ENCODE peak calls at places on chromosomes 2 and 18, in six cellular contexts. One of them, this sample, is unnamed.

GRCh38 chr2:184524551-184525382 is 73.6 kb upstream of the ZNF804A start:
- DNase-seq in cardiac muscle cell: no peak
- DNase-seq in GM12878: no peak
- DNase-seq in AG10803: no peak
- DNase-seq in foreskin fibroblast: no peak
- DNase-seq in breast epithelium: no peak
- DNase-seq in this sample: no peak

GRCh38 chr2:69642709-69643601 is 584 bp downstream of the AAK1 start:
- DNase-seq in cardiac muscle cell: peak
- DNase-seq in GM12878: no peak
- DNase-seq in foreskin fibroblast: peak
- DNase-seq in AG10803: peak
- DNase-seq in breast epithelium: no peak
- DNase-seq in this sample: no peak

GRCh38 chr2:25523060-25523459 is 150.3 kb downstream of the DTNB start:
- DNase-seq in cardiac muscle cell: no peak
- DNase-seq in foreskin fibroblast: no peak
- DNase-seq in breast epithelium: no peak
- DNase-seq in GM12878: no peak
- DNase-seq in AG10803: no peak
- DNase-seq in this sample: no peak

GRCh38 chr18:74116628-74117554 is 30.7 kb downstream of the FBXO15 start:
- DNase-seq in GM12878: no peak
- DNase-seq in breast epithelium: no peak
- DNase-seq in cardiac muscle cell: peak
- DNase-seq in foreskin fibroblast: peak
- DNase-seq in AG10803: peak
- DNase-seq in this sample: no peak

GRCh38 chr2:165778187-165778556 is 15.9 kb downstream of the GALNT3 start:
- DNase-seq in breast epithelium: no peak
- DNase-seq in GM12878: no peak
- DNase-seq in cardiac muscle cell: no peak
- DNase-seq in foreskin fibroblast: no peak
- DNase-seq in AG10803: no peak
- DNase-seq in this sample: no peak

GRCh38 chr2:237154050-237154638 is 68.5 kb downstream of the COPS8 start:
- DNase-seq in breast epithelium: no peak
- DNase-seq in foreskin fibroblast: peak
- DNase-seq in GM12878: no peak
- DNase-seq in AG10803: peak
- DNase-seq in cardiac muscle cell: peak
- DNase-seq in this sample: peak

GRCh38 chr2:61978522-61978921 is 73.0 kb downstream of the COMMD1 start:
- DNase-seq in cardiac muscle cell: no peak
- DNase-seq in GM12878: peak
- DNase-seq in AG10803: no peak
- DNase-seq in foreskin fibroblast: no peak
- DNase-seq in breast epithelium: no peak
- DNase-seq in this sample: peak

GRCh38 chr2:65256088-65256487 is 28.5 kb downstream of the ACTR2 start:
- DNase-seq in AG10803: no peak
- DNase-seq in GM12878: no peak
- DNase-seq in breast epithelium: no peak
- DNase-seq in foreskin fibroblast: no peak
- DNase-seq in cardiac muscle cell: no peak
- DNase-seq in this sample: no peak

GRCh38 chr2:150859162-150859561 is 371.7 kb upstream of the RND3 start:
- DNase-seq in foreskin fibroblast: no peak
- DNase-seq in AG10803: no peak
- DNase-seq in breast epithelium: no peak
- DNase-seq in cardiac muscle cell: no peak
- DNase-seq in GM12878: no peak
- DNase-seq in this sample: no peak

DNA sequence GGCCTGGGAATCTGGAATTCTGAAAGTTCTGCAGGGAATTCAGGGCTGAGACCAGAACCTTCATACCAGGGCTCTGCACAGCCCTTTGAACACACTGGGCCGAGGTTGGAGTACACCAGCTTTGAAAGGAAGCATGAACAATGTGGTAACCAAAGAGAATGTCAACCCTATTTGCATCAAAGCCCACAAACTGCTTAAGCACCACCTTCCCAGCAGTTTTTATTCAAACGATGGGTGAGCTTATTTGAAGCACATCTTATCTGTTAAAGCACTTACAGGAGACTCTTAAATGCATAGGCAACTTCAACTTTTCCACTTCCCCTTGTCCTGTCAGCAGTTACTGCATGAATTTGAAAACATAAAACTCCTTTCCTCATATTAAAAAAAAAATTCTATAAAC is 96.6 kb downstream of the TXNL1 start:
- DNase-seq in AG10803: no peak
- DNase-seq in cardiac muscle cell: no peak
- DNase-seq in GM12878: no peak
- DNase-seq in foreskin fibroblast: no peak
- DNase-seq in breast epithelium: no peak
- DNase-seq in this sample: no peak
- H3K4me3 ChIP-seq in AG10803: no peak
- H3K4me3 ChIP-seq in cardiac muscle cell: no peak
- H3K4me3 ChIP-seq in GM12878: no peak
- H3K4me3 ChIP-seq in foreskin fibroblast: no peak
- H3K4me3 ChIP-seq in breast epithelium: no peak
- H3K4me3 ChIP-seq in this sample: no peak

GRCh38 chr2:43228341-43228751 is 1.9 kb upstream of the ZFP36L2 start:
- DNase-seq in AG10803: no peak
- DNase-seq in foreskin fibroblast: no peak
- DNase-seq in cardiac muscle cell: no peak
- DNase-seq in breast epithelium: no peak
- DNase-seq in GM12878: no peak
- DNase-seq in this sample: no peak

GRCh38 chr2:43228782-43229659 is 2.6 kb upstream of the ZFP36L2 start:
- DNase-seq in GM12878: no peak
- DNase-seq in breast epithelium: no peak
- DNase-seq in AG10803: peak
- DNase-seq in foreskin fibroblast: no peak
- DNase-seq in cardiac muscle cell: peak
- DNase-seq in this sample: no peak

GRCh38 chr2:43230981-43231827 is 4.8 kb upstream of the ZFP36L2 start:
- DNase-seq in cardiac muscle cell: no peak
- DNase-seq in AG10803: no peak
- DNase-seq in breast epithelium: no peak
- DNase-seq in GM12878: no peak
- DNase-seq in foreskin fibroblast: no peak
- DNase-seq in this sample: no peak

GRCh38 chr2:43227830-43228280 is 1.4 kb upstream of the ZFP36L2 start:
- DNase-seq in AG10803: no peak
- DNase-seq in cardiac muscle cell: no peak
- DNase-seq in breast epithelium: no peak
- DNase-seq in GM12878: no peak
- DNase-seq in foreskin fibroblast: no peak
- DNase-seq in this sample: no peak

GRCh38 chr2:43230481-43230880 is 4.1 kb upstream of the ZFP36L2 start:
- DNase-seq in cardiac muscle cell: no peak
- DNase-seq in foreskin fibroblast: no peak
- DNase-seq in GM12878: no peak
- DNase-seq in AG10803: no peak
- DNase-seq in breast epithelium: no peak
- DNase-seq in this sample: no peak
- TF ChIP-seq CTCF in cardiac muscle cell: no peak
- TF ChIP-seq CTCF in foreskin fibroblast: no peak
- TF ChIP-seq CTCF in GM12878: no peak
- TF ChIP-seq CTCF in AG10803: no peak
- TF ChIP-seq CTCF in breast epithelium: no peak
- TF ChIP-seq CTCF in this sample: no peak

GRCh38 chr2:125471963-125472362 is 1184.0 kb upstream of the GYPC start:
- DNase-seq in breast epithelium: no peak
- DNase-seq in cardiac muscle cell: peak
- DNase-seq in foreskin fibroblast: no peak
- DNase-seq in AG10803: peak
- DNase-seq in GM12878: no peak
- DNase-seq in this sample: no peak
- H3K4me3 ChIP-seq in breast epithelium: no peak
- H3K4me3 ChIP-seq in cardiac muscle cell: no peak
- H3K4me3 ChIP-seq in foreskin fibroblast: no peak
- H3K4me3 ChIP-seq in AG10803: no peak
- H3K4me3 ChIP-seq in GM12878: no peak
- H3K4me3 ChIP-seq in this sample: no peak

GRCh38 chr2:126244937-126245336 is 411.0 kb upstream of the GYPC start:
- DNase-seq in foreskin fibroblast: no peak
- DNase-seq in breast epithelium: no peak
- DNase-seq in AG10803: no peak
- DNase-seq in GM12878: peak
- DNase-seq in cardiac muscle cell: peak
- DNase-seq in this sample: peak
- TF ChIP-seq CTCF in foreskin fibroblast: no peak
- TF ChIP-seq CTCF in breast epithelium: no peak
- TF ChIP-seq CTCF in AG10803: peak
- TF ChIP-seq CTCF in GM12878: peak
- TF ChIP-seq CTCF in cardiac muscle cell: peak
- TF ChIP-seq CTCF in this sample: peak

GRCh38 chr2:110167326-110167955 is 37.4 kb downstream of the NPHP1 start:
- DNase-seq in foreskin fibroblast: no peak
- DNase-seq in cardiac muscle cell: peak
- DNase-seq in AG10803: peak
- DNase-seq in GM12878: no peak
- DNase-seq in breast epithelium: no peak
- DNase-seq in this sample: no peak

GRCh38 chr2:110170102-110170501 is 34.7 kb downstream of the NPHP1 start:
- DNase-seq in AG10803: no peak
- DNase-seq in foreskin fibroblast: no peak
- DNase-seq in GM12878: no peak
- DNase-seq in cardiac muscle cell: no peak
- DNase-seq in breast epithelium: no peak
- DNase-seq in this sample: no peak

GRCh38 chr2:110166246-110166645 is 38.6 kb downstream of the NPHP1 start:
- DNase-seq in GM12878: no peak
- DNase-seq in AG10803: peak
- DNase-seq in foreskin fibroblast: no peak
- DNase-seq in cardiac muscle cell: peak
- DNase-seq in breast epithelium: no peak
- DNase-seq in this sample: no peak
- H3K4me3 ChIP-seq in GM12878: no peak
- H3K4me3 ChIP-seq in AG10803: no peak
- H3K4me3 ChIP-seq in foreskin fibroblast: no peak
- H3K4me3 ChIP-seq in cardiac muscle cell: no peak
- H3K4me3 ChIP-seq in breast epithelium: no peak
- H3K4me3 ChIP-seq in this sample: no peak

GRCh38 chr2:8087480-8087840 is 594.4 kb upstream of the ID2 start:
- DNase-seq in breast epithelium: no peak
- DNase-seq in foreskin fibroblast: no peak
- DNase-seq in cardiac muscle cell: peak
- DNase-seq in AG10803: no peak
- DNase-seq in GM12878: no peak
- DNase-seq in this sample: no peak

GRCh38 chr2:8086342-8086741 is 595.5 kb upstream of the ID2 start:
- DNase-seq in foreskin fibroblast: peak
- DNase-seq in AG10803: peak
- DNase-seq in breast epithelium: no peak
- DNase-seq in GM12878: no peak
- DNase-seq in cardiac muscle cell: no peak
- DNase-seq in this sample: no peak

GRCh38 chr2:8088810-8089209 is 593.0 kb upstream of the ID2 start:
- DNase-seq in foreskin fibroblast: no peak
- DNase-seq in breast epithelium: no peak
- DNase-seq in cardiac muscle cell: no peak
- DNase-seq in AG10803: no peak
- DNase-seq in GM12878: no peak
- DNase-seq in this sample: no peak

GRCh38 chr2:8089596-8089995 is 592.3 kb upstream of the ID2 start:
- DNase-seq in GM12878: no peak
- DNase-seq in foreskin fibroblast: no peak
- DNase-seq in breast epithelium: no peak
- DNase-seq in AG10803: peak
- DNase-seq in cardiac muscle cell: peak
- DNase-seq in this sample: no peak

GRCh38 chr2:8086796-8087479 is 594.9 kb upstream of the ID2 start:
- DNase-seq in GM12878: no peak
- DNase-seq in cardiac muscle cell: peak
- DNase-seq in foreskin fibroblast: peak
- DNase-seq in AG10803: peak
- DNase-seq in breast epithelium: no peak
- DNase-seq in this sample: no peak
- TF ChIP-seq CTCF in GM12878: no peak
- TF ChIP-seq CTCF in cardiac muscle cell: no peak
- TF ChIP-seq CTCF in foreskin fibroblast: no peak
- TF ChIP-seq CTCF in AG10803: no peak
- TF ChIP-seq CTCF in breast epithelium: no peak
- TF ChIP-seq CTCF in this sample: no peak

GRCh38 chr2:85709385-85709784 is 15.2 kb downstream of the GNLY start:
- DNase-seq in foreskin fibroblast: no peak
- DNase-seq in AG10803: no peak
- DNase-seq in breast epithelium: no peak
- DNase-seq in GM12878: no peak
- DNase-seq in cardiac muscle cell: peak
- DNase-seq in this sample: no peak
- H3K4me3 ChIP-seq in foreskin fibroblast: no peak
- H3K4me3 ChIP-seq in AG10803: no peak
- H3K4me3 ChIP-seq in breast epithelium: no peak
- H3K4me3 ChIP-seq in GM12878: no peak
- H3K4me3 ChIP-seq in cardiac muscle cell: no peak
- H3K4me3 ChIP-seq in this sample: no peak

GRCh38 chr2:231670892-231671616 is 37.3 kb upstream of the PTMA start:
- DNase-seq in breast epithelium: no peak
- DNase-seq in AG10803: no peak
- DNase-seq in foreskin fibroblast: no peak
- DNase-seq in cardiac muscle cell: no peak
- DNase-seq in GM12878: no peak
- DNase-seq in this sample: no peak
- TF ChIP-seq CTCF in breast epithelium: no peak
- TF ChIP-seq CTCF in AG10803: peak
- TF ChIP-seq CTCF in foreskin fibroblast: no peak
- TF ChIP-seq CTCF in cardiac muscle cell: peak
- TF ChIP-seq CTCF in GM12878: peak
- TF ChIP-seq CTCF in this sample: peak